ENCODE peak calls at places on chromosomes 2 and 18, in six cellular contexts. One of them, this sample, is unnamed.

GRCh38 chr2:181810823-181811695 is 80.5 kb upstream of the ITPRID2 start:
- DNase-seq in tibial nerve: no peak
- DNase-seq in CD4-positive, CD25-positive, alpha-beta regulatory T cell: no peak
- DNase-seq in brain microvascular endothelial cell: peak; percentile 95
- DNase-seq in adrenal gland: peak; percentile 70
- DNase-seq in neuronal stem cell: no peak
- DNase-seq in this sample: no peak

GRCh38 chr2:42810971-42811865 is 18.8 kb upstream of the HAAO start:
- DNase-seq in tibial nerve: peak; percentile 60
- DNase-seq in CD4-positive, CD25-positive, alpha-beta regulatory T cell: peak; percentile 16
- DNase-seq in brain microvascular endothelial cell: peak; percentile 15
- DNase-seq in adrenal gland: peak; percentile 76
- DNase-seq in neuronal stem cell: peak; percentile 56
- DNase-seq in this sample: peak; percentile 76

GRCh38 chr2:232286011-232286868 is 92.3 kb upstream of the ALPP start:
- DNase-seq in tibial nerve: no peak
- DNase-seq in CD4-positive, CD25-positive, alpha-beta regulatory T cell: no peak
- DNase-seq in brain microvascular endothelial cell: no peak
- DNase-seq in adrenal gland: no peak
- DNase-seq in neuronal stem cell: no peak
- DNase-seq in this sample: no peak

GRCh38 chr2:158973511-158973956 is 5.1 kb downstream of the TANC1 start:
- DNase-seq in tibial nerve: no peak
- DNase-seq in CD4-positive, CD25-positive, alpha-beta regulatory T cell: no peak
- DNase-seq in brain microvascular endothelial cell: peak; percentile 45
- DNase-seq in adrenal gland: no peak
- DNase-seq in neuronal stem cell: no peak
- DNase-seq in this sample: no peak

GRCh38 chr18:34493566-34494358 is 216.3 kb upstream of the DTNA start:
- DNase-seq in tibial nerve: no peak
- DNase-seq in CD4-positive, CD25-positive, alpha-beta regulatory T cell: no peak
- DNase-seq in brain microvascular endothelial cell: no peak
- DNase-seq in adrenal gland: peak; percentile 55
- DNase-seq in neuronal stem cell: peak; percentile 40
- DNase-seq in this sample: peak; percentile 24

GRCh38 chr2:16161085-16161565 is 220.8 kb downstream of the MYCN start:
- DNase-seq in tibial nerve: no peak
- DNase-seq in CD4-positive, CD25-positive, alpha-beta regulatory T cell: no peak
- DNase-seq in brain microvascular endothelial cell: no peak
- DNase-seq in adrenal gland: no peak
- DNase-seq in neuronal stem cell: no peak
- DNase-seq in this sample: no peak

GRCh38 chr2:223315813-223316212 is 263.8 kb downstream of the KCNE4 start:
- DNase-seq in tibial nerve: no peak
- DNase-seq in CD4-positive, CD25-positive, alpha-beta regulatory T cell: no peak
- DNase-seq in brain microvascular endothelial cell: no peak
- DNase-seq in adrenal gland: no peak
- DNase-seq in neuronal stem cell: no peak
- DNase-seq in this sample: no peak

GRCh38 chr18:80204142-80204541 is 43.2 kb downstream of the PARD6G start:
- DNase-seq in tibial nerve: no peak
- DNase-seq in CD4-positive, CD25-positive, alpha-beta regulatory T cell: no peak
- DNase-seq in brain microvascular endothelial cell: no peak
- DNase-seq in adrenal gland: no peak
- DNase-seq in neuronal stem cell: no peak
- DNase-seq in this sample: no peak

GRCh38 chr2:201931955-201932354 is 101.7 kb upstream of the FZD7 start:
- DNase-seq in tibial nerve: no peak
- DNase-seq in CD4-positive, CD25-positive, alpha-beta regulatory T cell: no peak
- DNase-seq in brain microvascular endothelial cell: peak; percentile 14
- DNase-seq in adrenal gland: no peak
- DNase-seq in neuronal stem cell: no peak
- DNase-seq in this sample: no peak

GRCh38 chr2:174334781-174335604 is at the start of gene SP9:
- DNase-seq in tibial nerve: no peak
- DNase-seq in CD4-positive, CD25-positive, alpha-beta regulatory T cell: no peak
- DNase-seq in brain microvascular endothelial cell: no peak
- DNase-seq in adrenal gland: no peak
- DNase-seq in neuronal stem cell: peak; percentile 74
- DNase-seq in this sample: no peak

GRCh38 chr2:63537306-63537705 is 51.0 kb downstream of the WDPCP start:
- DNase-seq in tibial nerve: no peak
- DNase-seq in CD4-positive, CD25-positive, alpha-beta regulatory T cell: no peak
- DNase-seq in brain microvascular endothelial cell: peak; percentile 5
- DNase-seq in adrenal gland: no peak
- DNase-seq in neuronal stem cell: no peak
- DNase-seq in this sample: no peak

GRCh38 chr18:61893304-61893970 is 630 bp upstream of the RNF152 start:
- DNase-seq in tibial nerve: no peak
- DNase-seq in CD4-positive, CD25-positive, alpha-beta regulatory T cell: no peak
- DNase-seq in brain microvascular endothelial cell: peak; percentile 40
- DNase-seq in adrenal gland: peak; percentile 65
- DNase-seq in neuronal stem cell: peak; percentile 65
- DNase-seq in this sample: peak; percentile 69

GRCh38 chr18:25350561-25351201 is 1.3 kb downstream of the ZNF521 start:
- DNase-seq in tibial nerve: peak; percentile 54
- DNase-seq in CD4-positive, CD25-positive, alpha-beta regulatory T cell: no peak
- DNase-seq in brain microvascular endothelial cell: peak; percentile 9
- DNase-seq in adrenal gland: peak; percentile 54
- DNase-seq in neuronal stem cell: peak; percentile 31
- DNase-seq in this sample: peak; percentile 81

GRCh38 chr2:223692227-223692947 is 90.2 kb upstream of the SCG2 start:
- DNase-seq in tibial nerve: no peak
- DNase-seq in CD4-positive, CD25-positive, alpha-beta regulatory T cell: no peak
- DNase-seq in brain microvascular endothelial cell: peak; percentile 65
- DNase-seq in adrenal gland: peak; percentile 72
- DNase-seq in neuronal stem cell: peak; percentile 15
- DNase-seq in this sample: peak; percentile 41

GRCh38 chr2:98867539-98868309 is 68.3 kb downstream of the CRACDL start:
- DNase-seq in tibial nerve: no peak
- DNase-seq in CD4-positive, CD25-positive, alpha-beta regulatory T cell: no peak
- DNase-seq in brain microvascular endothelial cell: no peak
- DNase-seq in adrenal gland: no peak
- DNase-seq in neuronal stem cell: no peak
- DNase-seq in this sample: no peak

GRCh38 chr2:101846973-101847372 is 144.8 kb upstream of the IL1R2 start:
- DNase-seq in tibial nerve: no peak
- DNase-seq in CD4-positive, CD25-positive, alpha-beta regulatory T cell: no peak
- DNase-seq in brain microvascular endothelial cell: no peak
- DNase-seq in adrenal gland: no peak
- DNase-seq in neuronal stem cell: no peak
- DNase-seq in this sample: no peak

GRCh38 chr18:50456285-50456684 is 81.4 kb downstream of the SKA1 start:
- DNase-seq in tibial nerve: no peak
- DNase-seq in CD4-positive, CD25-positive, alpha-beta regulatory T cell: no peak
- DNase-seq in brain microvascular endothelial cell: no peak
- DNase-seq in adrenal gland: no peak
- DNase-seq in neuronal stem cell: no peak
- DNase-seq in this sample: no peak

GRCh38 chr2:109128466-109129355 is at the start of gene SH3RF3:
- DNase-seq in tibial nerve: peak; percentile 19
- DNase-seq in CD4-positive, CD25-positive, alpha-beta regulatory T cell: no peak
- DNase-seq in brain microvascular endothelial cell: peak; percentile 36
- DNase-seq in adrenal gland: peak; percentile 81
- DNase-seq in neuronal stem cell: peak; percentile 32
- DNase-seq in this sample: peak; percentile 74

GRCh38 chr2:218993345-218994315 is at the start of gene CRYBA2:
- DNase-seq in tibial nerve: no peak
- DNase-seq in CD4-positive, CD25-positive, alpha-beta regulatory T cell: no peak
- DNase-seq in brain microvascular endothelial cell: no peak
- DNase-seq in adrenal gland: peak; percentile 58
- DNase-seq in neuronal stem cell: no peak
- DNase-seq in this sample: no peak

GRCh38 chr2:55133467-55134315 is 83.4 kb upstream of the RTN4 start:
- DNase-seq in tibial nerve: peak; percentile 56
- DNase-seq in CD4-positive, CD25-positive, alpha-beta regulatory T cell: peak; percentile 63
- DNase-seq in brain microvascular endothelial cell: peak; percentile 81
- DNase-seq in adrenal gland: peak; percentile 68
- DNase-seq in neuronal stem cell: no peak
- DNase-seq in this sample: peak; percentile 50
- H3K27ac ChIP-seq in tibial nerve: peak overlapping the region; percentile 87
- H3K27ac ChIP-seq in CD4-positive, CD25-positive, alpha-beta regulatory T cell: peak overlapping the region; percentile 91
- H3K27ac ChIP-seq in brain microvascular endothelial cell: peak overlapping the region; percentile 37
- H3K27ac ChIP-seq in adrenal gland: no peak overlapping the region
- H3K27ac ChIP-seq in neuronal stem cell: no peak overlapping the region
- H3K27ac ChIP-seq in this sample: peak overlapping the region; percentile 65

DNA sequence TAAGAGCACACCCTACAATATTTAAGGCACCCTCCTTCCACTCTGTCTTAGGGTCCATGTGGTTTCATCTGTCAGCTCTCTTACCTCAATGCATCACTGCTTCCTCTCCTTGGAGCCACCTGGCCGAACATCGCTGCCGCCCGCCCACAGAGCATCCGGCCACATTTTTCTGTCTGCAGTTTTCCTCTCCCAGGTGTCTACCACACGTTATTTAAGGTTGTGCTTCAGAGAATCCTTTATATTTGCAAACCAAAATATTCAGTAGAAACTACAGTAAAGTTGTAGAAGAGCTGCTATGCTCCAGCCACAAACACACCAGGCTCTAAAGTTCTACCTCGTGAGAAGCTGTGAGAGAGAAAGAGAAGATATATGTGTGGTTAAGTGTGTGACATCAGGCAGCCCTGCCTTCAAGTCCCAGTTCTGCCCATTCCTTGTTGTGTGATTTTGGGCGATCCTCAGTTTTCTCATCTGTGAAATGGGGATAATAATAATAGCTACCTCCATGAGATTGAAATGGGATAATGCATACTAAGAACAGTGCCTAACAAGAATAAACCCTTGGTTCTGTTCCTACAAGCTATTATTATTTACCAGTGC is 4.9 kb upstream of the STK17B start:
- DNase-seq in tibial nerve: no peak
- DNase-seq in CD4-positive, CD25-positive, alpha-beta regulatory T cell: peak; percentile 79
- DNase-seq in brain microvascular endothelial cell: no peak
- DNase-seq in adrenal gland: no peak
- DNase-seq in neuronal stem cell: no peak
- DNase-seq in this sample: no peak
- H3K4me3 ChIP-seq in tibial nerve: no peak overlapping the region
- H3K4me3 ChIP-seq in CD4-positive, CD25-positive, alpha-beta regulatory T cell: peak overlapping the region; percentile 90
- H3K4me3 ChIP-seq in brain microvascular endothelial cell: no peak overlapping the region
- H3K4me3 ChIP-seq in adrenal gland: no peak overlapping the region
- H3K4me3 ChIP-seq in neuronal stem cell: no peak overlapping the region
- H3K4me3 ChIP-seq in this sample: no peak overlapping the region

GRCh38 chr2:80304522-80304878 is at the start of gene LRRTM1:
- DNase-seq in tibial nerve: no peak
- DNase-seq in CD4-positive, CD25-positive, alpha-beta regulatory T cell: no peak
- DNase-seq in brain microvascular endothelial cell: no peak
- DNase-seq in adrenal gland: no peak
- DNase-seq in neuronal stem cell: no peak
- DNase-seq in this sample: no peak
- H3K27me3 ChIP-seq in tibial nerve: peaks cover 33% of the 10 kb centered on the region
- H3K27me3 ChIP-seq in CD4-positive, CD25-positive, alpha-beta regulatory T cell: no peaks in the 10 kb centered on the region
- H3K27me3 ChIP-seq in brain microvascular endothelial cell: peaks cover 15% of the 10 kb centered on the region
- H3K27me3 ChIP-seq in adrenal gland: peaks cover 24% of the 10 kb centered on the region
- H3K27me3 ChIP-seq in neuronal stem cell: peaks cover 44% of the 10 kb centered on the region
- H3K27me3 ChIP-seq in this sample: no peaks in the 10 kb centered on the region

GRCh38 chr2:173077506-173078177 is 2.0 kb downstream of the MAP3K20 start:
- DNase-seq in tibial nerve: no peak
- DNase-seq in CD4-positive, CD25-positive, alpha-beta regulatory T cell: no peak
- DNase-seq in brain microvascular endothelial cell: no peak
- DNase-seq in adrenal gland: no peak
- DNase-seq in neuronal stem cell: no peak
- DNase-seq in this sample: no peak
- H3K27ac ChIP-seq in tibial nerve: peak overlapping the region; percentile 96
- H3K27ac ChIP-seq in CD4-positive, CD25-positive, alpha-beta regulatory T cell: no peak overlapping the region
- H3K27ac ChIP-seq in brain microvascular endothelial cell: peak overlapping the region; percentile 95
- H3K27ac ChIP-seq in adrenal gland: no peak overlapping the region
- H3K27ac ChIP-seq in neuronal stem cell: no peak overlapping the region
- H3K27ac ChIP-seq in this sample: no peak overlapping the region

GRCh38 chr18:3870914-3871313 is 420.9 kb downstream of the TGIF1 start:
- DNase-seq in tibial nerve: no peak
- DNase-seq in CD4-positive, CD25-positive, alpha-beta regulatory T cell: no peak
- DNase-seq in brain microvascular endothelial cell: no peak
- DNase-seq in adrenal gland: no peak
- DNase-seq in neuronal stem cell: no peak
- DNase-seq in this sample: no peak
- H3K4me3 ChIP-seq in tibial nerve: no peak overlapping the region
- H3K4me3 ChIP-seq in CD4-positive, CD25-positive, alpha-beta regulatory T cell: no peak overlapping the region
- H3K4me3 ChIP-seq in brain microvascular endothelial cell: no peak overlapping the region
- H3K4me3 ChIP-seq in adrenal gland: peak overlapping the region; percentile 17
- H3K4me3 ChIP-seq in neuronal stem cell: no peak overlapping the region
- H3K4me3 ChIP-seq in this sample: no peak overlapping the region